ENCODE peak calls at places on chromosomes 3 and 15, in ten cellular contexts. T is tibial nerve; U is HFF-Myc; R is fibroblast of lung; P is A549; N is NCI-H526 treated with DMSO at 0.1 percent for 48 hours; Y is CD4-positive, alpha-beta T cell; A is GF-D8; D is cortex of kidney; W is NCI-H1417. B is an unnamed sample.

GRCh38 chr15:86919581-86919980 is 839.9 kb downstream of the AGBL1 start:
- DNase-seq in Y (no peak), N (no peak), A (no peak), W (no peak), P (no peak), D (no peak), T (no peak), R (no peak), U (no peak), B (no peak)

GRCh38 chr3:791442-791841 is 301.4 kb upstream of the CNTN6 start:
- DNase-seq in A (no peak), T (no peak), W (no peak), N (no peak), R (no peak), Y (no peak), D (no peak), P (no peak), U (no peak), B (no peak)

GRCh38 chr15:25058080-25058785 is 103.4 kb downstream of the SNRPN start:
- DNase-seq in T (no peak), Y (no peak), R (no peak), W (no peak), A (no peak), D (no peak), P (no peak), U (no peak), N (no peak), B (no peak)

GRCh38 chr3:66763294-66763693 is 234.8 kb upstream of the KBTBD8 start:
- DNase-seq in D (no peak), P (no peak), N (no peak), Y (no peak), W (no peak), U (no peak), R (peak; percentile 6), A (no peak), T (no peak), B (no peak)

GRCh38 chr3:185647134-185647879 is 61.2 kb downstream of the SENP2 start:
- DNase-seq in Y (no peak), P (no peak), W (no peak), R (no peak), T (no peak), A (no peak), D (no peak), U (no peak), N (no peak), B (no peak)

GRCh38 chr3:41301548-41301947 is 102.2 kb downstream of the CTNNB1 start:
- DNase-seq in D (no peak), T (no peak), Y (no peak), N (no peak), R (peak; percentile 23), P (no peak), A (no peak), W (no peak), U (no peak), B (no peak)

GRCh38 chr3:95434436-95434835 is 1371.6 kb downstream of the NSUN3 start:
- DNase-seq in W (no peak), Y (no peak), N (no peak), D (no peak), R (no peak), A (no peak), T (no peak), U (no peak), P (no peak), B (no peak)

GRCh38 chr15:92578096-92578835 is 77.3 kb downstream of the FAM174B start:
- DNase-seq in U (no peak), W (no peak), P (no peak), T (no peak), A (no peak), R (no peak), Y (no peak), D (no peak), N (no peak), B (no peak)

GRCh38 chr3:98974442-98974841 is 72.9 kb upstream of the DCBLD2 start:
- DNase-seq in U (no peak), R (no peak), A (no peak), Y (no peak), T (no peak), D (no peak), N (no peak), P (no peak), W (no peak), B (no peak)

GRCh38 chr3:40597441-40597840 is 72.7 kb downstream of the ZNF621 start:
- DNase-seq in Y (no peak), R (peak; percentile 73), U (no peak), T (no peak), D (no peak), N (no peak), A (no peak), W (no peak), P (no peak), B (no peak)

GRCh38 chr15:100869151-100869999 is 10.3 kb upstream of the ALDH1A3 start:
- DNase-seq in U (no peak), R (no peak), A (no peak), W (no peak), N (no peak), Y (no peak), D (no peak), P (peak; percentile 25), T (no peak), B (peak; percentile 16)

GRCh38 chr15:97804950-97805349 is 155.6 kb upstream of the ARRDC4 start:
- DNase-seq in N (no peak), P (no peak), D (no peak), U (no peak), R (no peak), T (no peak), W (no peak), A (no peak), Y (no peak), B (no peak)

GRCh38 chr15:93331545-93332117 is 242.6 kb upstream of the RGMA start:
- DNase-seq in W (peak; percentile 79), U (no peak), P (no peak), R (no peak), D (no peak), T (no peak), N (no peak), Y (no peak), A (no peak), B (no peak)

GRCh38 chr3:177589921-177590336 is 392.6 kb upstream of the TBL1XR1 start:
- DNase-seq in Y (no peak), U (peak; percentile 89), W (peak; percentile 26), D (no peak), A (no peak), N (no peak), T (no peak), R (peak; percentile 100), P (peak; percentile 88), B (no peak)

GRCh38 chr3:116140100-116140689 is 305.1 kb downstream of the LSAMP start:
- DNase-seq in W (peak; percentile 25), T (no peak), R (peak; percentile 32), Y (no peak), U (peak; percentile 16), P (peak; percentile 10), N (peak; percentile 12), D (no peak), A (no peak), B (peak; percentile 61)

GRCh38 chr3:196837819-196838420 is 29.8 kb upstream of the SENP5 start:
- DNase-seq in U (peak; percentile 22), D (no peak), A (peak; percentile 14), R (peak; percentile 32), N (no peak), P (peak; percentile 52), T (peak; percentile 26), W (peak; percentile 13), Y (peak; percentile 67), B (peak; percentile 46)

GRCh38 chr15:85421116-85421925 is 40.9 kb downstream of the AKAP13 start:
- DNase-seq in D (no peak), P (no peak), A (no peak), U (no peak), T (no peak), W (no peak), Y (no peak), N (no peak), R (peak; percentile 79), B (no peak)

GRCh38 chr3:66572938-66573710 is 72.3 kb upstream of the LRIG1 start:
- DNase-seq in Y (no peak), U (no peak), R (no peak), A (no peak), N (no peak), W (no peak), D (no peak), P (no peak), T (no peak), B (no peak)

GRCh38 chr3:101484805-101485620 is 28.0 kb downstream of the SENP7 start:
- DNase-seq in A (no peak), P (peak; percentile 11), W (no peak), Y (no peak), U (peak; percentile 12), N (no peak), R (peak; percentile 75), T (no peak), D (no peak), B (no peak)

GRCh38 chr3:155281892-155282291 is 11.6 kb downstream of the STRIT1 start:
- DNase-seq in Y (no peak), R (peak; percentile 39), W (no peak), D (no peak), P (no peak), A (no peak), T (no peak), U (no peak), N (no peak), B (no peak)

GRCh38 chr15:65856821-65857455 is 12.4 kb upstream of the RAB11A start:
- DNase-seq in Y (peak; percentile 78), P (peak; percentile 77), T (peak; percentile 53), D (no peak), N (peak; percentile 19), R (peak; percentile 32), W (peak; percentile 32), U (no peak), A (peak; percentile 7), B (peak; percentile 38)

GRCh38 chr3:57544181-57545125 is at the start of gene DNAH12:
- DNase-seq in Y (no peak), A (no peak), D (no peak), P (no peak), R (peak; percentile 58), T (no peak), W (peak; percentile 81), N (peak; percentile 53), U (no peak), B (no peak)

B was measured in Kasumi-1.